ENCODE peak calls at places on chromosomes 16 and 17, in four cellular contexts. Z is adrenal gland, S is skeletal muscle cell, P is RPMI8226. Y is an unnamed sample.
A peak's percentile ranks its signal among the peaks of the same experiment; 100 is the strongest.

GRCh38 chr17:17766351-17767095 is 70.3 kb downstream of the SREBF1 start:
- DNase-seq in P (no peak), S (no peak), Z (peak; percentile 71), Y (no peak)

GRCh38 chr17:44965491-44966234 is 2.4 kb downstream of the C1QL1 start:
- DNase-seq in Z (no peak), P (no peak), S (no peak), Y (no peak)

GRCh38 chr16:10619271-10619849 is 39.0 kb upstream of the EMP2 start:
- DNase-seq in P (peak; percentile 39), S (no peak), Z (no peak), Y (peak; percentile 85)

GRCh38 chr16:79808731-79809130 is 208.2 kb upstream of the MAF start:
- DNase-seq in S (no peak), P (no peak), Z (no peak), Y (no peak)

GRCh38 chr16:51163366-51163765 is 12.3 kb upstream of the SALL1 start:
- DNase-seq in S (peak; percentile 37), P (no peak), Z (no peak), Y (no peak)

GRCh38 chr17:75785770-75786538 is 1.3 kb downstream of the UNK start:
- DNase-seq in S (peak; percentile 38), P (no peak), Z (no peak), Y (no peak)

GRCh38 chr16:79325211-79325610 is 275.3 kb downstream of the MAF start:
- DNase-seq in S (no peak), P (no peak), Z (no peak), Y (no peak)

GRCh38 chr16:70396209-70396904 is 42.5 kb downstream of the ST3GAL2 start:
- DNase-seq in Z (peak; percentile 88), P (no peak), S (no peak), Y (no peak)

GRCh38 chr16:19703218-19703617 is 14.8 kb downstream of the KNOP1 start:
- DNase-seq in P (no peak), S (no peak), Z (no peak), Y (no peak)

GRCh38 chr17:61583242-61583641 is 7.8 kb downstream of the NACA2 start:
- DNase-seq in S (peak; percentile 18), Z (no peak), P (peak; percentile 34), Y (no peak)

GRCh38 chr17:78532922-78533640 is 44.1 kb downstream of the DNAH17 start:
- DNase-seq in S (peak; percentile 7), P (no peak), Z (no peak), Y (no peak)